ENCODE peak calls at places on chromosomes 6 and 20, in five cellular contexts. W is MM.1S, T is endodermal cell, V is fibroblast of lung, H is DND-41. P is an unnamed sample.

GRCh38 chr6:150915868-150916267 is 50.4 kb downstream of the MTHFD1L start:
- DNase-seq in W (no peak), T (no peak), H (no peak), V (peak), P (no peak)

GRCh38 chr6:126873351-126873750 is 245.1 kb upstream of the RSPO3 start:
- DNase-seq in V (no peak), T (no peak), H (no peak), W (no peak), P (no peak)

GRCh38 chr6:164882236-164882635 is 427.2 kb downstream of the C6orf118 start:
- DNase-seq in T (no peak), W (no peak), V (no peak), H (no peak), P (no peak)

GRCh38 chr6:75176076-75176582 is 29.7 kb downstream of the COL12A1 start:
- DNase-seq in V (no peak), W (no peak), H (no peak), T (no peak), P (no peak)

GRCh38 chr6:36758516-36759176 is 61.0 kb downstream of the RAB44 start:
- DNase-seq in W (peak), H (no peak), V (no peak), T (peak), P (no peak)

GRCh38 chr6:143901885-143902708 is 37.8 kb downstream of the ZC2HC1B start:
- DNase-seq in V (peak), H (no peak), T (no peak), W (peak), P (no peak)

GRCh38 chr6:153032255-153032882 is 29.9 kb upstream of the MTRF1L start:
- DNase-seq in T (no peak), V (peak), W (peak), H (no peak), P (peak)

GRCh38 chr6:165729307-165729936 is 66.4 kb upstream of the PDE10A start:
- DNase-seq in H (peak), W (peak), V (no peak), T (peak), P (no peak)

GRCh38 chr20:35698298-35699126 is 640 bp downstream of the NFS1 start:
- DNase-seq in T (peak), H (no peak), W (no peak), V (peak), P (no peak)

GRCh38 chr6:144006731-144007454 is 1.2 kb downstream of the PLAGL1 start:
- DNase-seq in H (no peak), W (no peak), T (no peak), V (peak), P (no peak)

GRCh38 chr6:132764370-132764769 is 6.7 kb upstream of the VNN2 start:
- DNase-seq in W (no peak), H (no peak), T (peak), V (peak), P (no peak)

GRCh38 chr20:1885254-1885653 is 10.0 kb upstream of the SIRPA start:
- DNase-seq in H (no peak), W (no peak), V (no peak), T (no peak), P (no peak)

GRCh38 chr20:4490595-4491280 is 231.0 kb upstream of the PRND start:
- DNase-seq in H (no peak), W (no peak), T (no peak), V (no peak), P (no peak)

GRCh38 chr20:34754611-34755010 is 50.5 kb downstream of the TP53INP2 start:
- DNase-seq in V (no peak), T (peak), W (no peak), H (no peak), P (no peak)

GRCh38 chr20:50536333-50536732 is 26.1 kb downstream of the PTPN1 start:
- DNase-seq in W (no peak), T (no peak), V (peak), H (no peak), P (no peak)

GRCh38 chr6:87151786-87152527 is 3.4 kb upstream of the ZNF292 start:
- DNase-seq in W (peak), T (peak), H (no peak), V (peak), P (peak)

GRCh38 chr6:100175814-100176275 is 181.8 kb upstream of the MCHR2 start:
- DNase-seq in V (peak), T (no peak), W (no peak), H (no peak), P (no peak)

GRCh38 chr20:8756410-8756809 is 312.5 kb upstream of the PLCB4 start:
- DNase-seq in H (no peak), W (no peak), V (peak), T (no peak), P (no peak)

GRCh38 chr20:51195419-51195901 is 172.6 kb upstream of the KCNG1 start:
- DNase-seq in V (peak), H (no peak), T (no peak), W (no peak), P (no peak)

GRCh38 chr6:92114797-92115196 is 1304.6 kb downstream of the EPHA7 start:
- DNase-seq in W (no peak), H (no peak), V (no peak), T (no peak), P (no peak)

GRCh38 chr20:40654876-40655275 is 34.2 kb downstream of the MAFB start:
- DNase-seq in T (no peak), H (no peak), V (no peak), W (no peak), P (no peak)

GRCh38 chr20:24411452-24412216 is 57.8 kb upstream of the SYNDIG1 start:
- DNase-seq in T (no peak), W (no peak), H (no peak), V (no peak), P (no peak)

GRCh38 chr6:39758905-39759605 is 33.1 kb upstream of the DAAM2 start:
- DNase-seq in W (no peak), V (no peak), T (no peak), H (no peak), P (no peak)

GRCh38 chr6:90080876-90081464 is 186.7 kb downstream of the GJA10 start:
- DNase-seq in V (no peak), W (no peak), T (no peak), H (peak), P (no peak)

DNA sequence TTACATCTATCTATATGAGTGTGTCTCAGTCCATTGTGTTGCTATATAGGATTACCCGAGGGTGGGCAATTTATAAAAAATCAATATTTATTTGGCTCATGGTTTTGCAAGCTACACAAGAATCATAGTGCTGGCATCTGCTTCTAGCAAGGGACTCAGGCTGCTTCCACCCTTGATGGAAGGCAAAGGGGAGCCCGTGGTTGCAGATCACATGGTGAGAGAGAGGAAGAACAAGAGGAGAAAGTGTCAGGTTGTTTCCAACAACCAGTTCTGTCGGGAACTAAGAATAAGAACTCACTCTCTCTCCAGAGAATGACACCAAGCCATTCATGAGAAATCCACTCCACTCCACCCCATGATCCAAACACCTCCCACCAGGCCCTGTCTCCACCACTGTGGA is 48.2 kb upstream of the TENT5A start:
- DNase-seq in T (no peak), H (no peak), V (no peak), W (no peak), P (no peak)
- H3K9ac ChIP-seq in T (no peak), H (no peak), V (no peak), W (no peak), P (no peak)

GRCh38 chr6:56695702-56696101 is 53.0 kb upstream of the DST start:
- DNase-seq in T (no peak), V (peak), H (no peak), W (no peak), P (no peak)

GRCh38 chr6:56693988-56694387 is 51.3 kb upstream of the DST start:
- DNase-seq in T (no peak), V (peak), H (no peak), W (no peak), P (no peak)

GRCh38 chr6:56691201-56691595 is 48.5 kb upstream of the DST start:
- DNase-seq in H (no peak), W (no peak), T (no peak), V (no peak), P (no peak)

GRCh38 chr6:56692586-56693245 is 50.0 kb upstream of the DST start:
- DNase-seq in H (no peak), T (no peak), V (peak), W (no peak), P (no peak)

DNA sequence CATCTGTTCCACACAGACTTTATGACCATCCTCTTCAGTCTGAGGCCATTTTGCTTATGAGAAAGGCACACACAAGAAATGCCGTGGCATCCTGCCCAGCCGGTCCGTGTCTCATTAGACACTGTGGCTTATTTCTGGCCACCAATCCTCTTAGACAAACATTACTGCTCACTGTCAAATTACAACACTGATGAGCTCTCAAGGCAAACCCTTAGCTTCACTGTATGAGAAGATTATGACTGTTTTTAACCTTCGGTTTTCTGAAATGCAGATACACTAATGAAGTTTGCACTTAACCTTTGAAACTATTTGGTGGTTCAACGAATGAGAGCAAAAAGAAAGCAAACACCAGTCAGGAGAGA is 50.5 kb upstream of the DST start:
- DNase-seq in W (no peak), T (no peak), V (peak), H (no peak), P (no peak)
- H3K9ac ChIP-seq in W (no peak), T (no peak), V (no peak), H (no peak), P (peak)

DNA sequence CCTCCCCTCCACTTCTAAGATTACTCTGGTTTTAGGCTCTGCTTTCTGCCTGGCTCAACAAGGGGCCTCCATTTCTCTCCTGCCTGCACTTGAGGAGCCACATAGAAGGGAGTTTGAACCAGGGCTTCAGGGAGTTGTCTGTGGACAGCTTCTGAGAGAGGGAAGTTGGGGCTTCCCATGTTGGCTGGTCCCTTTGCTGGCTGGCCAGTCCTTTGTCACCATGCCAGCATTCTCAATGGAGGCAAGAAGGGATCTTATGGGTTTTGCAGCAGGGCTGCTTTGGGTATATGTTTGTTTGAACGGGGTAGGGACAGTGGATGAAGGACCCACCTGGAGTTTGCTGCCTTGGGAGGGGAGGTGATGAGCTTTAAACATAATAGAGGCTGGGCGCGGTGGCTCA is 124.9 kb downstream of the CARMIL1 start:
- DNase-seq in W (peak), V (no peak), T (no peak), H (no peak), P (no peak)
- H3K9ac ChIP-seq in W (peak), V (no peak), T (no peak), H (no peak), P (no peak)

DNA sequence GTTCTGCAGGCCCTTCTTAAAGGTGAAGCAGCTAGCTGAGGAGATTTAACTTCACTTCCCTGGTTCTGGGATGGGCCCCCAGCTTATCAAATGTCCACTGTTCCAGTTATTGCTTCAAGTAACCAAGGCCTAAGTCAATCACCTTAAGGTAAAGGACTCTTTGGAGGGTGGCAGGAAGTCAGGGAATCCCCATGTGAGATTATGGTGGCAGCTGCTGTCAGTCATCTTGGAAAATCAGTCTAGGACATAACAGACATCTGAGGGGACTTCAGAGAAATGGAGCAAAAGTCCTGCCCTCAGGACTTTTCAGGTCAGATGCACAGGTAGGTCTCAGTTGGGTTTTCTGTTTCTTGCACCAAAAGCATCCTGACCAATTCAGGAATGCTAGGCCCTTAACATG is 3.8 kb downstream of the ELOVL5 start:
- DNase-seq in T (no peak), H (no peak), V (no peak), W (no peak), P (no peak)
- H3K9ac ChIP-seq in T (no peak), H (peak), V (no peak), W (no peak), P (no peak)

DNA sequence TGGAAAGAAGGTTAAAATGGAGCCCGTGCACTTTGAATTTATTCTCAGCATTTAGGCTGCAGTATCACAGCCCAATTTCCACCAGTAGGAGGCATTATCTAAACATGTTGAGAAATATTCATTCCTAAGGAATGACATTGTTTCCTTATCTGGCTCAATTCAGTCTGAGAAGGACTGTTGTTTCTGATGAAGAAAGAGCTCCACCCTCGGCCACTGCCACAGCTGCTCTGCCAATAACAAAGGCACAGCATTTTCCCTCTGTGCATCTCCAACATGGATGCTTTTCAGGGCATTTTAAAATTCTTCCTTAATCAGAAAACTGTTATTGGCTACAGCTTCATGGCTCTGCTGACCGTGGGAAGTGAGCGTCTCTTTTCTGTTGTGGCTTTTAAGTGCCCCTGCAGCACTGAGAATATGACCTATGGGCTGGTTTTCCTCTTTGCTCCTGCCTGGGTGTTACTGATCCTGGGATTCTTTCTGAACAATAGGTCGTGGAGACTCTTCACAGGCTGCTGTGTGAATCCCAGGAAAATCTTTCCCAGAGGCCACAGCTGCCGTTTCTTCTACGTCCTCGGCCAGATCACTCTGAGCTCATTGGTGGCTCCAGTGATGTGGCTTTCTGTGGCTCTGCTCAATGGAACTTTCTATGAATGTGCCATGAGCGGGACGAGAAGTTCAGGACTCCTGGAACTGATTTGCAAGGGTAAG is at the start of gene CALHM5:
- DNase-seq in W (peak), T (peak), V (peak), H (no peak), P (no peak)
- H3K9ac ChIP-seq in W (peak), T (peak), V (peak), H (no peak), P (no peak)

GRCh38 chr6:158038291-158039177 is 56.9 kb downstream of the SYNJ2 start:
- DNase-seq in V (no peak), T (peak), H (no peak), W (no peak), P (no peak)

GRCh38 chr6:158039571-158040050 is 57.9 kb downstream of the SYNJ2 start:
- DNase-seq in H (no peak), V (peak), W (no peak), T (no peak), P (no peak)

GRCh38 chr6:158040051-158040803 is 58.6 kb downstream of the SYNJ2 start:
- DNase-seq in W (no peak), H (peak), V (peak), T (no peak), P (no peak)

GRCh38 chr6:158037771-158038170 is 56.1 kb downstream of the SYNJ2 start:
- DNase-seq in H (no peak), W (no peak), T (no peak), V (no peak), P (no peak)

DNA sequence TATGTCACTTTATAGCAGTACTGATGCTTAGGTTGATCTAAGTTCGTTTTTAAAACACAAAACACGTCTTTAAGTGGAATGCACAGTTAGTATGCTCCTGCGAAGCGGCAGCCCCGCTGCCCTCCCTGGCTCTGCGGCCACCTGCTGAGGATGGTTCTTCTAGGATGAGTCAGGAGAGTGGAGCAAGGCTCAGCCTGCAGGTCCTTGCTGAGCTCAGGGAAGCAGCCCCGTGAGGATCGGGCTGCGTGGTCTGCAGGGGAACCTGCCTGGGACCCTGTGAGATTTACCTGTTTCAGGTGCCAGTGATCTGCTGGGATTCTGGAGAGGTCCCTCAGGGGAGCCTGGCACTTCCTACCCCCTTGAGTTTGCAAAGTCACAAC is 57.5 kb downstream of the SYNJ2 start:
- DNase-seq in H (no peak), V (peak), W (no peak), T (peak), P (no peak)
- H3K9ac ChIP-seq in H (no peak), V (no peak), W (no peak), T (no peak), P (no peak)

GRCh38 chr6:2990179-2990931 is 9.3 kb upstream of the NQO2 start:
- DNase-seq in T (peak), H (no peak), V (peak), W (peak), P (no peak)
- H3K9ac ChIP-seq in T (peak), H (peak), V (peak), W (peak), P (peak)

P was measured in SK-N-MC.